ENCODE peak calls at places on chromosome 15, in seven cellular contexts. Q, B, K, F, I, L and G are unnamed samples.

GRCh38 chr15:54564142-54564541 is 585.9 kb downstream of the UNC13C start:
- DNase-seq in L (no peak), Q (no peak), K (no peak), F (no peak), B (no peak), I (no peak), G (no peak)

GRCh38 chr15:65055201-65055870 is 10.1 kb downstream of the SLC51B start:
- DNase-seq in L (no peak), Q (no peak), F (no peak), I (no peak), K (peak), B (no peak), G (no peak)

GRCh38 chr15:33956397-33956796 is 11.9 kb upstream of the CHRM5 start:
- DNase-seq in Q (no peak), K (no peak), F (no peak), B (no peak), I (no peak), L (no peak), G (no peak)

GRCh38 chr15:38701134-38701533 is 136.5 kb upstream of the RASGRP1 start:
- DNase-seq in F (no peak), I (no peak), K (no peak), Q (no peak), B (no peak), L (no peak), G (no peak)

GRCh38 chr15:85314139-85314538 is 66.3 kb upstream of the AKAP13 start:
- DNase-seq in B (no peak), Q (no peak), I (no peak), L (peak), F (no peak), K (no peak), G (no peak)

GRCh38 chr15:63530235-63530634 is 25.8 kb downstream of the USP3 start:
- DNase-seq in K (no peak), B (no peak), Q (no peak), L (no peak), I (no peak), F (no peak), G (no peak)

GRCh38 chr15:59539799-59540198 is 71.8 kb upstream of the GCNT3 start:
- DNase-seq in Q (no peak), L (no peak), K (peak), B (no peak), F (no peak), I (no peak), G (no peak)

GRCh38 chr15:52963865-52964264 is 173.7 kb upstream of the ONECUT1 start:
- DNase-seq in B (no peak), L (no peak), I (no peak), Q (no peak), K (no peak), F (no peak), G (no peak)

GRCh38 chr15:98649996-98650870 is 1.9 kb downstream of the IGF1R start:
- DNase-seq in Q (peak), F (peak), I (peak), K (no peak), B (no peak), L (no peak), G (no peak)

GRCh38 chr15:74032046-74032445 is 37.5 kb downstream of the PML start:
- DNase-seq in Q (no peak), I (no peak), L (no peak), B (no peak), F (no peak), K (no peak), G (no peak)

GRCh38 chr15:73906346-73907017 is 19.8 kb upstream of the LOXL1 start:
- DNase-seq in K (no peak), F (no peak), Q (no peak), I (no peak), B (no peak), L (peak), G (no peak)

GRCh38 chr15:97319316-97319715 is 641.2 kb upstream of the ARRDC4 start:
- DNase-seq in Q (peak), K (no peak), I (no peak), F (no peak), B (no peak), L (no peak), G (no peak)

GRCh38 chr15:50816191-50816590 is 50.7 kb upstream of the SPPL2A start:
- DNase-seq in I (no peak), Q (no peak), L (peak), F (no peak), K (peak), B (no peak), G (no peak)

GRCh38 chr15:100202309-100202943 is 139.3 kb downstream of the ADAMTS17 start:
- DNase-seq in L (no peak), B (no peak), I (no peak), F (no peak), K (no peak), Q (no peak), G (no peak)

GRCh38 chr15:85383470-85384148 is 3.2 kb downstream of the AKAP13 start:
- DNase-seq in B (no peak), L (no peak), K (no peak), Q (no peak), F (no peak), I (no peak), G (no peak)

GRCh38 chr15:68654786-68655560 is 76.2 kb downstream of the CORO2B start:
- DNase-seq in F (no peak), I (no peak), K (no peak), B (no peak), L (no peak), Q (no peak), G (no peak)

GRCh38 chr15:100721758-100722550 is 119.6 kb downstream of the ASB7 start:
- DNase-seq in F (peak), I (peak), L (peak), Q (peak), K (peak), B (no peak), G (no peak)